ENCODE peak calls at places on chromosomes 1 and 21, in four cellular contexts. U is H1, T is K562, S is HepG2. N is an unnamed sample.

GRCh38 chr1:92886886-92887419 is 55.1 kb downstream of the RPL5 start:
- DNase-seq in T (no peak), U (no peak), S (peak), N (no peak)

GRCh38 chr1:24364975-24365678 is 46.0 kb downstream of the GRHL3 start:
- DNase-seq in T (peak), S (no peak), U (no peak), N (peak)

GRCh38 chr1:67004176-67004575 is 49.8 kb downstream of the SLC35D1 start:
- DNase-seq in T (no peak), U (no peak), S (no peak), N (no peak)

GRCh38 chr1:154969741-154970452 is 650 bp downstream of the SHC1 start:
- DNase-seq in S (no peak), U (no peak), T (no peak), N (no peak)

GRCh38 chr1:225460021-225460736 is 32.3 kb upstream of the LBR start:
- DNase-seq in T (no peak), U (no peak), S (no peak), N (no peak)

GRCh38 chr1:177800386-177801058 is 169.3 kb downstream of the SEC16B start:
- DNase-seq in S (no peak), T (no peak), U (no peak), N (no peak)

GRCh38 chr1:203069028-203069804 is 16.6 kb downstream of the MYOG start:
- DNase-seq in U (no peak), S (no peak), T (no peak), N (no peak)

GRCh38 chr21:36487641-36488307 is 7.9 kb upstream of the CLDN14 start:
- DNase-seq in U (no peak), T (no peak), S (no peak), N (no peak)

GRCh38 chr1:81463889-81464288 is 336.8 kb upstream of the ADGRL2 start:
- DNase-seq in T (no peak), S (no peak), U (no peak), N (no peak)

GRCh38 chr1:94947453-94947852 is 20.5 kb upstream of the CNN3 start:
- DNase-seq in S (no peak), U (no peak), T (no peak), N (no peak)

GRCh38 chr1:169106921-169107672 is 607 bp downstream of the ATP1B1 start:
- DNase-seq in T (peak), S (no peak), U (peak), N (no peak)

GRCh38 chr1:185681034-185681633 is 53.1 kb upstream of the HMCN1 start:
- DNase-seq in S (peak), T (no peak), U (no peak), N (peak)

GRCh38 chr1:222276062-222276461 is 271.8 kb downstream of the HHIPL2 start:
- DNase-seq in U (no peak), T (no peak), S (no peak), N (no peak)

GRCh38 chr1:213041443-213041842 is 9.6 kb upstream of the RPS6KC1 start:
- DNase-seq in T (no peak), S (no peak), U (no peak), N (no peak)

GRCh38 chr21:43317254-43317748 is 109.6 kb downstream of the SIK1 start:
- DNase-seq in S (no peak), T (no peak), U (no peak), N (no peak)

GRCh38 chr1:67149179-67149770 is 14.5 kb upstream of the C1orf141 start:
- DNase-seq in S (peak), U (peak), T (peak), N (peak)

GRCh38 chr1:171188388-171189266 is 3.5 kb downstream of the FMO2 start:
- DNase-seq in U (peak), T (peak), S (peak), N (peak)

GRCh38 chr1:29409616-29410015 is 173.3 kb downstream of the PTPRU start:
- DNase-seq in U (peak), S (no peak), T (no peak), N (no peak)

GRCh38 chr1:60956520-60956919 is 125.8 kb upstream of the NFIA start:
- DNase-seq in U (no peak), S (no peak), T (no peak), N (no peak)

GRCh38 chr1:116347678-116348077 is 25.4 kb upstream of the ATP1A1 start:
- DNase-seq in T (no peak), U (no peak), S (no peak), N (no peak)

GRCh38 chr1:202157945-202158344 is 2.5 kb downstream of the PTPN7 start:
- DNase-seq in U (no peak), S (no peak), T (no peak), N (no peak)

GRCh38 chr1:36609241-36610027 is 126.7 kb upstream of the CSF3R start:
- DNase-seq in S (peak), T (peak), U (peak), N (peak)

GRCh38 chr1:10939654-10940450 is 72.6 kb upstream of the TARDBP start:
- DNase-seq in S (peak), U (no peak), T (no peak), N (no peak)

GRCh38 chr1:61005572-61006386 is 76.6 kb upstream of the NFIA start:
- DNase-seq in U (peak), S (no peak), T (no peak), N (no peak)

GRCh38 chr1:39683591-39684312 is 7.5 kb downstream of the HPCAL4 start:
- DNase-seq in U (peak), T (peak), S (no peak), N (no peak)

GRCh38 chr1:196680107-196680506 is 28.3 kb downstream of the CFH start:
- DNase-seq in T (no peak), S (no peak), U (no peak), N (no peak)

DNA sequence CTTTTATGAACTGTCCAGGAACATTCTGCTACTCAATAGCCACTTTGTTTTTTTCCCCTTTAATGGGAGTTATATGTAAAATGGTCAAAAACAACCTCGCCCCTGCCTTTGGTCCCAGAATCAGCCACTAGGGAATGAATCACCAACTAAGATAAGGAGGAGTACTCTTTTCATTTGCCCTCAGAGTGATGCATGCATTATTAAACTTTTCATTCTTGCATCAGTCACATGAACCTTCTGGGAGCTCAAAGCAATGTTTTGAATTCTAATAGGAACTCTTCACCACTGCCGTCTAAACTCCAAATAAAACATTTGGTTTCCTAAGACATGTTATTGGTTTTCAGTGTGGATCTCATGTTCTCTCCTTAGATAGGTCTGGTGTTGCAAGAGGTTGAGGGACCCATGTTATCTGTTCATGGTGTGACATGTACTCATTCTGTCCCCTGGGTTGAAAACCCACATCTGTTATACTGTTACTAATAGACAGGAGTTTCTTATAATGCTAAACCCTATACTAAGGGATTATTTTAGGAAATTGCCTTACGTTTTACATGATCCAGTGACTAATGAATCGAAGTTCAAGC is 17.8 kb upstream of the HSD17B7 start:
- DNase-seq in T (no peak), S (no peak), U (no peak), N (no peak)
- TF ChIP-seq RNF2 in T (no peak), S (no peak), U (no peak), N (no peak)

GRCh38 chr1:232574867-232575523 is 54.9 kb downstream of the SIPA1L2 start:
- DNase-seq in S (no peak), U (no peak), T (no peak), N (no peak)

GRCh38 chr1:232574077-232574476 is 55.9 kb downstream of the SIPA1L2 start:
- DNase-seq in T (no peak), U (no peak), S (no peak), N (no peak)

GRCh38 chr1:232576537-232576936 is 53.4 kb downstream of the SIPA1L2 start:
- DNase-seq in S (no peak), U (no peak), T (no peak), N (no peak)

GRCh38 chr1:232577809-232578208 is 52.1 kb downstream of the SIPA1L2 start:
- DNase-seq in U (no peak), T (no peak), S (no peak), N (no peak)

GRCh38 chr1:232575524-232576040 is 54.4 kb downstream of the SIPA1L2 start:
- DNase-seq in T (no peak), U (no peak), S (no peak), N (no peak)
- TF ChIP-seq RNF2 in T (no peak), U (no peak), S (no peak), N (no peak)

GRCh38 chr1:151774540-151774939 is 11.2 kb upstream of the MRPL9 start:
- DNase-seq in S (no peak), U (no peak), T (peak), N (no peak)

GRCh38 chr1:151773698-151774097 is 10.4 kb upstream of the MRPL9 start:
- DNase-seq in S (no peak), U (no peak), T (no peak), N (no peak)

GRCh38 chr1:151775894-151776664 is 12.8 kb upstream of the MRPL9 start:
- DNase-seq in T (peak), S (no peak), U (no peak), N (no peak)

GRCh38 chr1:151777317-151777716 is 13.0 kb downstream of the TDRKH start:
- DNase-seq in U (no peak), S (no peak), T (no peak), N (no peak)

DNA sequence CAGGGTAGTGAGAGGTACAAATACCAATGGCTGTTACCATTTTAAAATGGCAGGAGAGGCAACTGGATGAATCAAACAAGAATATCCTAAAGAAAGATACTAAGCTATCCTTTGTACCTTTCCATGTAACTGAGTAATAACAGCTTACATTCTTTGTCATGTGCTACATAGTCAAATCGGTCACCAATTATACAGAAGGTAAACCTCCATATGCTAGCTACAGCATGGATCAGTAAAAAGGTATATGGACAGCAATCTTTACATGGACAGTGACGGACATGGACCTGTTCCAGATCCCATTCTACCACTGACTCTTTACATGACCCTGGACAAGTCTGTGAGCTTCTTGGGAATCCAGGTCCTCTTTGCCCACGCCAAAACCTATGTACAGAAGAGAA is 13.4 kb upstream of the MRPL9 start:
- DNase-seq in T (no peak), S (no peak), U (no peak), N (no peak)
- TF ChIP-seq RNF2 in T (no peak), S (no peak), U (no peak), N (no peak)

DNA sequence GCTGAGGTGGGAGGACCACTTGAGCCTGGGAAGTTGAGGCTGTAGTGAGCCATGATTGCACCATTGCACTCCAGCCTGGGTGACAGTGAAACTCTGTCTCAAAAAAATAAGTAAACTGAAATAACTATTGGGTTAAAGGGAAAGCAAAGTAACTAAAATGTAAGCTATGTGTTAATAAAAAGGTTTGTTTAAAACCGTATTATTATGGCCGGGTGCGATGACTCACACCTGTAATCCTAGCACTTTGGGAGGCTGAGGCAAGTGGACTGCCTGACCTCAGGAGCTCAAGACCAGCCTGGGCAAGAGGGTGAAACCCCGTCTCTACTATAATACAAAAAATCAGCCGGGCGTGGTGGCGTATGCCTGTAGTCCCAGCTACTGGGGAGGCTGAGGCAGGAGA is 27.0 kb downstream of the NVL start:
- DNase-seq in U (no peak), S (no peak), T (no peak), N (no peak)
- TF ChIP-seq RNF2 in U (no peak), S (no peak), T (no peak), N (no peak)

GRCh38 chr1:38586993-38587646 is 272.5 kb downstream of the RRAGC start:
- DNase-seq in S (peak), U (peak), T (peak), N (peak)
- TF ChIP-seq RNF2 in S (no peak), U (no peak), T (no peak), N (no peak)

GRCh38 chr1:41682149-41682548 is 197.7 kb upstream of the EDN2 start:
- DNase-seq in T (no peak), S (no peak), U (no peak), N (no peak)
- TF ChIP-seq RNF2 in T (no peak), S (no peak), U (no peak), N (no peak)

DNA sequence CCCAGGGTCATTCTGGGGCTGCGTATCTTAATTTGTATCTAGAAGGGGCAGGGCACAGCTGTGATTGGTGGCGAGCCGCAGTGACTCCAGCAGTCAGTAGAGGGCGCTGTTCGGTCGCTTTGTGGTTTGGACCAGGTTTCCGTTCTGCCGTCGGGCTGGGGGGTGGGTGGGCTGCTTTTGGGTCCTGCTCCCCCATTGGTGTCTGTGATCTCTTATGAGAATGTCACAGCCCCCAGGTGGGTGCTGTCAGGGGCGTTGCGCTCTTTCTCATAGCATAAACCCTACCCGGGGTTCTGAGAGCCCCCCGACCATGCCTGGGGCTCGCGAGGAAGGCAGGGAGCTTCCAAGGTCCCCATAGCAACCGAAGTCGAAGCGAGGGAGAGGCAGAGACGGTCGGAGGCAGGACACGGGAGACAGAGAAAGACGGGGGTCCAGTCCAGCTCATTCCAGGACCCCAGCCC is 5.4 kb downstream of the TFF3 start:
- DNase-seq in T (peak), U (peak), S (no peak), N (peak)
- TF ChIP-seq RNF2 in T (no peak), U (no peak), S (no peak), N (no peak)

N was measured in A549.